ENCODE peak calls at places on chromosomes 7 and 10, in five cellular contexts. O is hepatocyte, G is heart left ventricle, M is stomach, Y is AG04449. U is an unnamed sample.

GRCh38 chr10:66928000-66928770 is 2.3 kb downstream of the LRRTM3 start:
- DNase-seq in O (peak; percentile 27), G (peak; percentile 26), M (no peak), Y (no peak), U (peak; percentile 25)

GRCh38 chr10:86226801-86227201 is 139.8 kb downstream of the GRID1 start:
- DNase-seq in O (no peak), G (peak; percentile 16), M (no peak), Y (no peak), U (no peak)

GRCh38 chr7:131071786-131072504 is 255.7 kb upstream of the MKLN1 start:
- DNase-seq in O (no peak), G (peak; percentile 72), M (peak; percentile 39), Y (no peak), U (peak; percentile 80)

GRCh38 chr7:157702311-157703023 is 365.7 kb downstream of the DNAJB6 start:
- DNase-seq in O (no peak), G (no peak), M (peak; percentile 22), Y (no peak), U (peak; percentile 35)

GRCh38 chr10:47047577-47048532 is 136.6 kb downstream of the PTPN20 start:
- DNase-seq in O (peak; percentile 86), G (peak; percentile 59), M (peak; percentile 74), Y (no peak), U (peak; percentile 93)

GRCh38 chr7:123847868-123848267 is 2.9 kb downstream of the HYAL4 start:
- DNase-seq in O (no peak), G (no peak), M (no peak), Y (no peak), U (no peak)

GRCh38 chr7:2399848-2400587 is 3.4 kb upstream of the CHST12 start:
- DNase-seq in O (peak; percentile 79), G (peak; percentile 82), M (peak; percentile 86), Y (peak; percentile 90), U (peak; percentile 89)

GRCh38 chr7:26278769-26279168 is 12.9 kb upstream of the SNX10 start:
- DNase-seq in O (no peak), G (no peak), M (no peak), Y (no peak), U (no peak)

GRCh38 chr10:95039281-95039680 is 30.0 kb downstream of the CYP2C8 start:
- DNase-seq in O (no peak), G (no peak), M (no peak), Y (no peak), U (no peak)

GRCh38 chr7:155017834-155018233 is 14.9 kb upstream of the PAXIP1 start:
- DNase-seq in O (no peak), G (no peak), M (no peak), Y (no peak), U (no peak)

GRCh38 chr7:2417981-2418481 is 14.6 kb downstream of the CHST12 start:
- DNase-seq in O (no peak), G (no peak), M (no peak), Y (no peak), U (peak; percentile 79)

GRCh38 chr7:44368455-44368854 is 43.1 kb upstream of the CAMK2B start:
- DNase-seq in O (no peak), G (no peak), M (peak; percentile 14), Y (no peak), U (no peak)

GRCh38 chr7:151340794-151341356 is 737 bp upstream of the NUB1 start:
- DNase-seq in O (no peak), G (no peak), M (no peak), Y (no peak), U (no peak)
- H3K4me3 ChIP-seq in O (no peak overlapping the region), G (peak overlapping the region; percentile 69), M (peak overlapping the region; percentile 96), Y (peak overlapping the region; percentile 49), U (no peak overlapping the region)

DNA sequence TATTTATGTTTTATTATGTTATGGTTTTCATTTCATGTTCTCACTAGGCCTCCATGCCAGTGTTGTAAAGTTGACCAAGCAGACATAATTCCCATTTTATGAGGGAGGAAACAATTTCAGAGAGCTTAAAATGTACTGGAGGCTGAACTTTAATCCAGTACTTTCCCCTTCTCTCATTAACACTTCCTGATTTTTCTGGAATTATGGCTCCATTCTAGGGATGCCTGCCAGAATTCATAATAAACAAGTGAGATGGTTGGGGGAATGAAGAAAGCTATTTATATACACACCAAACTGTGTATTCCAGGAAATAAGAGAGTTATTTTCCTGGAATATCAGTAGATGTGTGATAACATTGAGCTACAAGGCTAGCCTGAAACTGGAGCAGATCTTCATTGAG is 6.9 kb downstream of the TMEM236 start:
- DNase-seq in O (no peak), G (no peak), M (no peak), Y (no peak), U (no peak)
- H3K4me3 ChIP-seq in O (no peak overlapping the region), G (no peak overlapping the region), M (no peak overlapping the region), Y (no peak overlapping the region), U (no peak overlapping the region)

GRCh38 chr10:72085166-72085565 is 3.2 kb downstream of the SPOCK2 start:
- DNase-seq in O (no peak), G (no peak), M (no peak), Y (no peak), U (peak; percentile 39)

GRCh38 chr10:72087392-72087968 is 871 bp downstream of the SPOCK2 start:
- DNase-seq in O (peak; percentile 33), G (no peak), M (no peak), Y (no peak), U (no peak)

GRCh38 chr10:72085864-72086465 is 2.4 kb downstream of the SPOCK2 start:
- DNase-seq in O (no peak), G (no peak), M (no peak), Y (no peak), U (no peak)

GRCh38 chr10:72087969-72088878 is at the start of gene SPOCK2:
- DNase-seq in O (no peak), G (no peak), M (no peak), Y (no peak), U (no peak)

GRCh38 chr10:72086466-72087391 is 1.6 kb downstream of the SPOCK2 start:
- DNase-seq in O (no peak), G (peak; percentile 61), M (no peak), Y (no peak), U (peak; percentile 76)
- H3K4me3 ChIP-seq in O (peak overlapping the region; percentile 23), G (peak overlapping the region; percentile 71), M (peak overlapping the region; percentile 58), Y (no peak overlapping the region), U (peak overlapping the region; percentile 73)

GRCh38 chr10:97428572-97428981 is 2.6 kb downstream of the PGAM1 start:
- DNase-seq in O (no peak), G (no peak), M (no peak), Y (no peak), U (no peak)
- H3K4me3 ChIP-seq in O (no peak overlapping the region), G (peak overlapping the region; percentile 69), M (peak overlapping the region; percentile 86), Y (peak overlapping the region; percentile 96), U (no peak overlapping the region)

DNA sequence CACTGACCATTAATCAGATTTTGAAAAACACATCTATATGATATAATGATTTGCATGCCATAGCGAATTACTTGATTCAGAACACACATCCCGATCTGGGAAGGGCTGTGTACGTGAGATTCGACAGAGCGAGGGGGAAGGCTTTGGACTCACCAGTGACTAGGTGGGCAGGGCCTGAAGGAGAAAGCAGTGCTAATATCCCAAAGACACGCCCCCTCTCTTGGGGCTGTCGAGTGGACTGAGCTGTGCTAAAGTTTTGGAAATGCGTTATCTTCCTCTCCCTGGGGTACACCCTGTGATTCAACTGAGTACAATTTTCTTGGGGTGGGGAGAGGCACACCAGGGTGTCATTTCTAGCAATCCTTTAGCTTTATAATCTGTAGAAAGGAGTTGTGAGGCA is 1.8 kb downstream of the LRRC17 start:
- DNase-seq in O (peak; percentile 38), G (peak; percentile 67), M (no peak), Y (no peak), U (peak; percentile 92)
- H3K4me3 ChIP-seq in O (peak overlapping the region; percentile 9), G (peak overlapping the region; percentile 44), M (no peak overlapping the region), Y (no peak overlapping the region), U (peak overlapping the region; percentile 20)

GRCh38 chr10:12925845-12926244 is 75.7 kb downstream of the CCDC3 start:
- DNase-seq in O (no peak), G (no peak), M (no peak), Y (no peak), U (no peak)
- H3K4me3 ChIP-seq in O (no peak overlapping the region), G (no peak overlapping the region), M (no peak overlapping the region), Y (no peak overlapping the region), U (no peak overlapping the region)

DNA sequence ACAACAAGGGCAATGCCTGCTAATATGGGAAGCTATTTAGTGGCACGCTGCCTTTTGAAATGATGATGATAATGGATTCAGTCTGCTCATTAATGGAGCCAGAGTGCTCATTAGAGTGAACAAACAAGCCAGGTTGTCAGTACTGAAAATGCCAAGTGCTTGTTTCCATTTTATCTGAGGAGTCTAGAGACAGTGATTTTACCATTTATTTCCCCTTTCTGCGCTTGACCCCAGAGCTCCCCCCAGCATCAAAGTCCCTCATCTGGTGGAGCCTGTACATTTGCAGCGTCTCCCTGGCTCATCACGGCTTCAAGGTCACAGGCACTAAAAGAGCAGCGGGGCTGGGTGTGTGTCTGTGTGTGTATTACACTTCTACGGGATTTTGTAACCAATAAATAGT is 553.9 kb downstream of the TFEC start:
- DNase-seq in O (peak; percentile 6), G (no peak), M (no peak), Y (no peak), U (no peak)
- H3K4me3 ChIP-seq in O (peak overlapping the region; percentile 43), G (peak overlapping the region; percentile 45), M (peak overlapping the region; percentile 53), Y (peak overlapping the region; percentile 40), U (peak overlapping the region; percentile 60)

GRCh38 chr7:92717601-92717981 is 118.8 kb downstream of the CDK6 start:
- DNase-seq in O (no peak), G (no peak), M (no peak), Y (no peak), U (no peak)

GRCh38 chr7:92715963-92716362 is 120.4 kb downstream of the CDK6 start:
- DNase-seq in O (no peak), G (no peak), M (no peak), Y (no peak), U (no peak)

GRCh38 chr7:92720604-92721350 is 115.6 kb downstream of the CDK6 start:
- DNase-seq in O (no peak), G (no peak), M (no peak), Y (no peak), U (no peak)

GRCh38 chr7:92716825-92717580 is 119.4 kb downstream of the CDK6 start:
- DNase-seq in O (no peak), G (no peak), M (no peak), Y (no peak), U (no peak)

DNA sequence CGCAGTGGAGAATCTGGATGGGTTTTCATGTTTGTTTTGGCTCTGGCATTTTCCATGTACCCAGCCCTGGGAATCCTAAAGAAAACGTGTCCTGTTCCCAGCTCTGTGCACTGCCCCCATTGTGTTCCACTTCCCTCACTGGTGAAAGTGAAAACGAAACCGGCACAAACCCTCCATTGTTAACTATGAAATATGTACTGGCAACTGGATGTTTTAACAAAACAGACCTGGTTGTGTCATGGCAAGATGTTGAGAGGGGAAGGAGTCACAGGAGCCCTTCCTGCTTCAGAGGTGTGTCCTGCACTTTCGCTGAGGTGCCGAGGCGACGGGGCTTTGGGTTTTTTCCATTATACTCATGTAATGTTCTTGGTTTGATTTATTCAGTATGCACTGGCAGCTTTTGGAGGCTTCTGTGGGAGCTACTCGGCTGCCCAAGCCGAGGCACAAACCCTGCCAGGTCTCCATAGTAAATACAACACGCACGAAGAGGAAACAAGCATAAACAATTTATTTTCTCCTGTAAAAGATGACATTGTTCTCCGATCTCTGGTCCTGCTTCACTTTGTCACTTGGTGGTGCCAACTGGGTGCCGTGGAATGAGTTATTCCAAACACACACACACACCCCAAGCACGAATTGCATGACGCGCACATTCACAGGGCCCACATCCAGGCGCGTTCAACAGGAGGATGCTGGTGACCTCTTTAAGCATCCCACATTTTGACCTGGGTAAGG is 118.2 kb downstream of the CDK6 start:
- DNase-seq in O (no peak), G (peak; percentile 43), M (peak; percentile 65), Y (no peak), U (peak; percentile 46)
- H3K4me3 ChIP-seq in O (no peak overlapping the region), G (peak overlapping the region; percentile 51), M (peak overlapping the region; percentile 43), Y (no peak overlapping the region), U (peak overlapping the region; percentile 58)